ENCODE peak calls at places on chromosomes 11 and 22, in nine cellular contexts. J, E, W, G, H, O, D, T and Y are unnamed samples.

GRCh38 chr11:9017773-9018172 is 14.0 kb upstream of the NRIP3 start:
- DNase-seq in J (no peak), E (peak; percentile 32), W (no peak), G (peak; percentile 85), H (no peak), O (no peak), D (peak; percentile 39), T (no peak), Y (peak; percentile 78)

GRCh38 chr11:77776455-77776854 is 44.1 kb downstream of the RSF1 start:
- DNase-seq in J (no peak), E (no peak), W (no peak), G (peak; percentile 39), H (no peak), O (peak; percentile 27), D (no peak), T (peak; percentile 32), Y (no peak)

GRCh38 chr11:32056445-32056844 is 34.4 kb upstream of the RCN1 start:
- DNase-seq in J (no peak), E (no peak), W (no peak), G (peak; percentile 91), H (no peak), O (no peak), D (no peak), T (no peak), Y (no peak)

GRCh38 chr11:102436546-102436945 is 16.0 kb downstream of the TMEM123 start:
- DNase-seq in J (no peak), E (no peak), W (no peak), G (no peak), H (no peak), O (no peak), D (no peak), T (no peak), Y (no peak)

GRCh38 chr11:126654886-126655806 is 299.7 kb downstream of the ST3GAL4 start:
- DNase-seq in J (no peak), E (no peak), W (no peak), G (no peak), H (no peak), O (peak; percentile 26), D (no peak), T (no peak), Y (no peak)

GRCh38 chr22:29390270-29390669 is 1.9 kb upstream of the AP1B1 start:
- DNase-seq in J (no peak), E (no peak), W (no peak), G (no peak), H (no peak), O (no peak), D (no peak), T (no peak), Y (no peak)

GRCh38 chr11:118918128-118918685 is 7.5 kb downstream of the BCL9L start:
- DNase-seq in J (no peak), E (peak; percentile 87), W (peak; percentile 84), G (no peak), H (no peak), O (no peak), D (peak; percentile 92), T (no peak), Y (peak; percentile 67)

GRCh38 chr11:63931876-63932275 is 6.9 kb upstream of the NAA40 start:
- DNase-seq in J (no peak), E (no peak), W (no peak), G (no peak), H (no peak), O (no peak), D (no peak), T (no peak), Y (no peak)

GRCh38 chr11:103183981-103184592 is 74.9 kb downstream of the DYNC2H1 start:
- DNase-seq in J (no peak), E (no peak), W (no peak), G (no peak), H (no peak), O (no peak), D (no peak), T (no peak), Y (no peak)

GRCh38 chr11:19393941-19394340 is 153.2 kb upstream of the E2F8 start:
- DNase-seq in J (no peak), E (no peak), W (no peak), G (no peak), H (no peak), O (no peak), D (no peak), T (no peak), Y (no peak)

GRCh38 chr11:47249378-47249715 is 733 bp upstream of the ACP2 start:
- DNase-seq in J (no peak), E (no peak), W (no peak), G (no peak), H (no peak), O (no peak), D (no peak), T (no peak), Y (no peak)

GRCh38 chr11:93287434-93287833 is 43.1 kb upstream of the DEUP1 start:
- DNase-seq in J (no peak), E (no peak), W (no peak), G (no peak), H (no peak), O (no peak), D (no peak), T (no peak), Y (no peak)
- TF ChIP-seq CTCF in J (no peak), E (no peak), W (no peak), G (no peak), H (no peak), O (no peak), D (no peak), T (no peak), Y (no peak)

GRCh38 chr11:58289266-58289665 is 21.2 kb upstream of the OR10W1 start:
- DNase-seq in J (no peak), E (no peak), W (no peak), G (no peak), H (no peak), O (no peak), D (no peak), T (no peak), Y (no peak)

GRCh38 chr11:58286249-58286648 is 18.2 kb upstream of the OR10W1 start:
- DNase-seq in J (peak; percentile 40), E (no peak), W (peak; percentile 32), G (peak; percentile 56), H (peak; percentile 7), O (peak; percentile 42), D (peak; percentile 26), T (peak; percentile 39), Y (no peak)

DNA sequence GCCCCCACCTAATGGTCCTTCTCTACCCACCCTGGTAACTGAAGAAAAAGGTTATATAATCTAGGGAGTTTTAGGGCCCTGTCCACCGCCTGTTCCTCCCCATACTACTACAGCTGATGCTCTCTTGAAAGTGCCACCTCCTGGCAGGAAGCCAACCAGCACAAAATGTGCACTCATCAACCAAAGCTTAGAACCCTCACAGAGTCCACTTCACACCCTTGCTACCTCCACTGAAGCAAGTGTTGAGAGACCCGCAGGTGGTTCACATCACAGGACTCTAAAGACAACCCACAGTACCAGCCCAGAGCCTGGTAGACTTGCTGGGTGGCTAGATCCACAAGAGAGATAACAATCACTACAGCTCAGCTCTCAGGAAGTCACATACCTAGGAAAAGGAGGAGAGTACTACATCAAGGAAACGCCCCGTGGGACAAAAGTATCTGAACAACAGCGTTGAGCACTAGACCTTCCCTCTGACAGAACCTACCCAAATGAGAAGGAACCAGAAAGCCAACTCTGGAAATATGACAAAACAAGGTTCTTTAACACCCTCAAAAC is 17.5 kb upstream of the OR10W1 start:
- DNase-seq in J (no peak), E (no peak), W (no peak), G (no peak), H (no peak), O (peak; percentile 1), D (no peak), T (peak; percentile 1), Y (no peak)
- TF ChIP-seq CTCF in J (no peak), E (no peak), W (no peak), G (no peak), H (no peak), O (no peak), D (no peak), T (no peak), Y (no peak)

DNA sequence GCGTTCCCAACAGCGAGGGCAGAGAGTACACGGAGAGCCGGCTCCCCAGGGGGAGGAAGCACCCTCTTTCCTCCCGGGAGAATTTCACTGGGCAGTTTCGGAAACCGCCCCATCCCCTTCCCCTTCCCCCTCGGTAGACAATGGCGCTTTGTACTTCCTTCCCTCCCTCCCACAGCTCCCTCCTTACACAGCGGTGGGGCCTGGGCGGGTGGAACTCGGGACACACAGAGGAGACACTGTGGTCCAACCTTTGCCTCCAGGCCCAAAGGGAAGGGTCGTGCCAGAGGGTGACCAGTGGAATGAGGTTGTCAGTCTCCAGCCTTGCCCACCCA is 4.3 kb downstream of the SMTN start:
- DNase-seq in J (no peak), E (peak; percentile 53), W (no peak), G (peak; percentile 68), H (no peak), O (no peak), D (peak; percentile 45), T (no peak), Y (peak; percentile 75)
- TF ChIP-seq CTCF in J (peak; percentile 4), E (no peak), W (no peak), G (no peak), H (no peak), O (no peak), D (peak; percentile 8), T (peak; percentile 6), Y (no peak)

GRCh38 chr11:69239320-69240040 is 54.5 kb upstream of the MYEOV start:
- DNase-seq in J (no peak), E (no peak), W (peak; percentile 10), G (no peak), H (no peak), O (no peak), D (no peak), T (no peak), Y (no peak)

GRCh38 chr11:69241844-69242582 is 51.9 kb upstream of the MYEOV start:
- DNase-seq in J (no peak), E (no peak), W (no peak), G (peak; percentile 30), H (no peak), O (peak; percentile 21), D (no peak), T (peak; percentile 63), Y (no peak)

GRCh38 chr11:69241075-69241740 is 52.7 kb upstream of the MYEOV start:
- DNase-seq in J (no peak), E (no peak), W (peak; percentile 26), G (no peak), H (no peak), O (no peak), D (no peak), T (no peak), Y (no peak)

GRCh38 chr11:69238562-69239319 is 55.2 kb upstream of the MYEOV start:
- DNase-seq in J (peak; percentile 51), E (no peak), W (peak; percentile 2), G (no peak), H (no peak), O (peak; percentile 18), D (no peak), T (no peak), Y (peak; percentile 37)

DNA sequence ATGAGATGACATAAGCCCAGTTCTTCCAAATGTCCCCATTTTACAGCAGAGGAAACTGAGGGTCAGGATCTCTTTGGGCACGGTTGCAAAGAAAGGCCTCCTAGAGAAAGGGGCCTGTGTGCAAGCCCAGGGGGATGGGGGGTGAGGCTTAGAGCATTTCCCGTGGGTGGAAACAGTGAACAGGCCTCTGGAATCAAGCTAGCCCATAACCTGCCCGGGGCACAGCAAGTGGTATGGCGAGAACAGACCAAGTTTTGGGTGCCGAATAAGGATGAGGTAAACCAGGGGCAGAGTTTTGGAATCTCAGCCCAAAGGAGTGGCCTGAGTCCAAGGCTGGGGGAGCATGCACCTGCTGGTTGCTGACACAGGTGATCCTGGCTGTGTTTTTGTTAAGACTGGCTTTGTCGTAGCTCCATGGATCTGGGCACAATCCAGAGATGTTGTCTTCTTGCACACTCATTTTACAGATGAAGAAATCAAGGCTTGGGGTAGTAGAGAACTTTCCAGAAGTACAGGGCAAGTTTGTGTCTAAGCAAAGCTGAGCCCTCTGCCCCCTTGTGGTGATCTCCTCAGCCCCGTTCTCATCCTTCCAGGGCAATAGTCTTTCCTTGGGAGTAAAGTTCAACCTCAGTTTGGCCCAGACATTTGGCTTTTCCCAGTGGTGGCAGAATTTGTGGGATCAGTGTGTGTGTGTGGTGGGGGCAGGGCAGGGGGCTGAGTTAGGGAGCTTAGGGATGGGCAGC is 53.5 kb upstream of the MYEOV start:
- DNase-seq in J (no peak), E (no peak), W (peak; percentile 35), G (peak; percentile 11), H (no peak), O (peak; percentile 21), D (peak; percentile 60), T (no peak), Y (no peak)
- TF ChIP-seq CTCF in J (peak; percentile 31), E (no peak), W (peak; percentile 67), G (peak; percentile 41), H (peak; percentile 41), O (peak; percentile 33), D (peak; percentile 57), T (peak; percentile 56), Y (peak; percentile 26)